ENCODE peak calls at places on chromosome X, in six cellular contexts. C, H, K, B, A and E are unnamed samples.
A peak's percentile ranks its signal among the peaks of the same experiment; 100 is the strongest.

GRCh38 chrX:19911784-19912183 is 24.4 kb upstream of the SH3KBP1 start:
- DNase-seq in C (no peak), H (no peak), K (no peak), B (no peak), A (no peak), E (no peak)

GRCh38 chrX:56797966-56798711 is 69.1 kb downstream of the NBDY start:
- DNase-seq in C (no peak), H (no peak), K (no peak), B (peak; percentile 8), A (no peak), E (no peak)

GRCh38 chrX:31333181-31333831 is 261.5 kb upstream of the FTHL17 start:
- DNase-seq in C (no peak), H (no peak), K (peak; percentile 60), B (no peak), A (no peak), E (peak; percentile 7)

GRCh38 chrX:107766470-107767140 is 9.0 kb downstream of the TSC22D3 start:
- DNase-seq in C (no peak), H (no peak), K (no peak), B (no peak), A (no peak), E (no peak)

GRCh38 chrX:55260806-55261205 is 3.9 kb downstream of the PAGE3 start:
- DNase-seq in C (no peak), H (no peak), K (no peak), B (no peak), A (no peak), E (no peak)

GRCh38 chrX:19446397-19446796 is 68.9 kb downstream of the MAP3K15 start:
- DNase-seq in C (no peak), H (no peak), K (no peak), B (no peak), A (no peak), E (no peak)

GRCh38 chrX:140190441-140191108 is 225.3 kb upstream of the CXorf66 start:
- DNase-seq in C (no peak), H (no peak), K (no peak), B (no peak), A (no peak), E (no peak)

GRCh38 chrX:10972731-10973130 is 138.4 kb upstream of the HCCS start:
- DNase-seq in C (no peak), H (no peak), K (no peak), B (no peak), A (no peak), E (no peak)

GRCh38 chrX:24643116-24643515 is 4.0 kb downstream of the PCYT1B start:
- DNase-seq in C (no peak), H (no peak), K (no peak), B (no peak), A (no peak), E (peak; percentile 49)

GRCh38 chrX:149467920-149468319 is 37.2 kb downstream of the IDS start:
- DNase-seq in C (no peak), H (no peak), K (no peak), B (no peak), A (no peak), E (no peak)

GRCh38 chrX:146863566-146863965 is 49.0 kb upstream of the CXorf51A start:
- DNase-seq in C (no peak), H (no peak), K (no peak), B (no peak), A (no peak), E (peak; percentile 0)

GRCh38 chrX:109990582-109991276 is 12.2 kb upstream of the TMEM164 start:
- DNase-seq in C (no peak), H (no peak), K (no peak), B (no peak), A (no peak), E (no peak)

GRCh38 chrX:41512394-41512793 is 65.3 kb downstream of the NYX start:
- DNase-seq in C (no peak), H (no peak), K (no peak), B (no peak), A (no peak), E (no peak)

GRCh38 chrX:122565952-122566351 is 618.1 kb upstream of the GRIA3 start:
- DNase-seq in C (no peak), H (no peak), K (no peak), B (no peak), A (no peak), E (no peak)

GRCh38 chrX:68440940-68441339 is 7.6 kb upstream of the OPHN1 start:
- DNase-seq in C (no peak), H (no peak), K (peak; percentile 85), B (no peak), A (peak; percentile 12), E (peak; percentile 20)

GRCh38 chrX:140090800-140091275 is 125.5 kb upstream of the CXorf66 start:
- DNase-seq in C (peak; percentile 2), H (no peak), K (no peak), B (no peak), A (no peak), E (peak; percentile 4)

GRCh38 chrX:8139713-8140112 is 31.4 kb downstream of the VCX2 start:
- DNase-seq in C (no peak), H (no peak), K (no peak), B (no peak), A (no peak), E (no peak)

GRCh38 chrX:45143455-45143854 is 57.2 kb downstream of the DIPK2B start:
- DNase-seq in C (no peak), H (no peak), K (no peak), B (no peak), A (peak; percentile 71), E (no peak)

GRCh38 chrX:149567621-149568417 is 18.1 kb upstream of the HSFX3 start:
- DNase-seq in C (no peak), H (no peak), K (no peak), B (no peak), A (no peak), E (no peak)

GRCh38 chrX:45344597-45344996 is 143.9 kb upstream of the DIPK2B start:
- DNase-seq in C (no peak), H (no peak), K (no peak), B (no peak), A (no peak), E (no peak)

GRCh38 chrX:81259714-81260395 is 58.0 kb downstream of the SH3BGRL start:
- DNase-seq in C (no peak), H (no peak), K (no peak), B (no peak), A (no peak), E (no peak)

GRCh38 chrX:150196300-150196699 is 166.8 kb upstream of the MAMLD1 start:
- DNase-seq in C (no peak), H (no peak), K (no peak), B (no peak), A (no peak), E (no peak)

GRCh38 chrX:45807572-45808425 is 607.1 kb upstream of the DIPK2B start:
- DNase-seq in C (no peak), H (no peak), K (peak; percentile 71), B (no peak), A (no peak), E (no peak)

GRCh38 chrX:64330284-64330683 is 65.0 kb downstream of the MTMR8 start:
- DNase-seq in C (no peak), H (no peak), K (no peak), B (no peak), A (no peak), E (no peak)

GRCh38 chrX:31213941-31214340 is 142.1 kb upstream of the FTHL17 start:
- DNase-seq in C (no peak), H (peak; percentile 14), K (peak; percentile 19), B (no peak), A (no peak), E (peak; percentile 10)

GRCh38 chrX:134469481-134469880 is 9.5 kb downstream of the HPRT1 start:
- DNase-seq in C (no peak), H (no peak), K (peak; percentile 38), B (no peak), A (no peak), E (no peak)

GRCh38 chrX:14412686-14413085 is 116.7 kb upstream of the GLRA2 start:
- DNase-seq in C (no peak), H (no peak), K (no peak), B (no peak), A (no peak), E (no peak)

GRCh38 chrX:40010550-40011364 is 87.0 kb downstream of the BCOR start:
- DNase-seq in C (no peak), H (no peak), K (no peak), B (peak; percentile 42), A (peak; percentile 54), E (no peak)
- TF ChIP-seq JUN in C (no peak), H (no peak), K (no peak), B (no peak), A (no peak), E (no peak)

GRCh38 chrX:120604359-120604782 is 470 bp downstream of the MCTS1 start:
- DNase-seq in C (peak; percentile 37), H (no peak), K (peak; percentile 45), B (no peak), A (peak; percentile 5), E (peak; percentile 36)
- TF ChIP-seq JUN in C (no peak), H (no peak), K (no peak), B (no peak), A (no peak), E (no peak)

DNA sequence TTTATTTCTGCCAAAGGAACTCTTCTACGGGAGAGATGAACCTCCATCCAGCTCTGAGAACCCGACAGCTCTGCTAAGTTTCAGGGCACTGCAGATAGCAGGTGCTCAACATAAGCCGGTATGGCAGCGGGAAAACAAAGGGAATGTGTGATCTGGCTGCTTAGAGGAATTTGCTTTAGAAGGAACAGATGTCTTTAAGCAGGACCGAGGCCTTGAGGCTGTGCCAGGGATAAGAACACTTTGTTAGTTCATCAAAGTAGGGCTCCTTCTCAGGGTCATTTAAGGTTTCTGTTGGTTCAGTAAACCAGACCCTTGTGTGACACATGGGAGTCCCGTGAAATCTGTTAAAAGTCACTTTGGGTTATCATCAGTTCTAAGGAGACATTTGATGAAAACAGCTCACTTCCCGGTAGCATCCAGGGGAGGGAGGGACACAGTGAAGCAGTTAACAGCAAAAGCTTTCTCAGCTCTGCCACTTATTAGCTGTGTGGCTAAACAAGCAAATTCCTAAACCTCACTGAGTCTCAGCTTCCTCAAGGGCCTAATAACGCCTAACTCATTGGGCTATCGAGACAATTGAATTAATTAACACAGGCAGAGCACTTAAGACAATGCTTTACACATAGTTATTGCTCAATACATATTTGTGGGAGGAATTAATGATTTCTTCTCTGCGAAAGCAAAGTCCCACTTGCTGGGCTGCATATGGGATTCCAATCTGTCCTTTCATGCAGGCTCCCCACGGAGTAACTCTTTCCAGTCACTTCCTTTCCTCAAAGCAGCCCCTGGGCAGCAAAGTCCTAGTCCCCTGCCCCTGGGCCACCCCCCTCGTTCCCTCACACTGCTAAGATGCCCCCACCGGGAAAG is 2.9 kb upstream of the FTSJ1 start:
- DNase-seq in C (no peak), H (no peak), K (no peak), B (no peak), A (no peak), E (no peak)
- TF ChIP-seq JUN in C (no peak), H (no peak), K (no peak), B (no peak), A (no peak), E (no peak)

DNA sequence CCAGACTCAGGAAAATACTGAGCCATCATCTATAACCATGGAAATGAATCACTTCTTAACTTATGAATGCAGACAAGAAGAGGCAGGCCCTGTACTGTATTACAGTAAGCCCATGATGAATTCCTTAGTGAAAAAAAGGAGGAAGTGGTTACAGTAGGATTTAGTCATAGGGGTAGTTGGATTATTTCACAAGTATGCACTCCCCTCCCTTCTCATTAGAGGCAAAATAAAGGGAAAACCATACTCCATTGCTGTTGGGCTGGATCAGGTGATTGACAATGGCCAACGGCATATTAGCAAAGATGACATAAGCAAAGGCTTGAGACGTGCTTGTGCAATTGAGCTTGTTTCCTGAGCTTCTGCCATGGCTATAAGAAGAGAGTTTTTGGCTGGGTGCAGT is 181.1 kb upstream of the PRPS2 start:
- DNase-seq in C (no peak), H (no peak), K (no peak), B (no peak), A (no peak), E (no peak)
- TF ChIP-seq JUN in C (no peak), H (no peak), K (no peak), B (no peak), A (no peak), E (no peak)